ENCODE peak calls at places on chromosomes 11 and 22, in four cellular contexts. S is fibroblast of lung, R is endothelial cell of umbilical vein, A is GM23338. J is an unnamed sample. For H4K20me1, the result is how much of the 10 kb centered on the place peaks cover.

GRCh38 chr11:59574467-59574866 is 41.1 kb downstream of the OSBP start:
- DNase-seq in R (peak), S (peak), A (no peak), J (no peak)

GRCh38 chr11:41459602-41460405 is at the start of gene LRRC4C:
- DNase-seq in A (peak), S (no peak), R (no peak), J (no peak)

GRCh38 chr22:41382098-41382578 is 396 bp downstream of the TEF start:
- DNase-seq in S (peak), R (no peak), A (peak), J (peak)

GRCh38 chr11:76662656-76663460 is 7.7 kb downstream of the LRRC32 start:
- DNase-seq in R (no peak), A (no peak), S (no peak), J (no peak)

GRCh38 chr22:32622004-32622761 is 147.6 kb downstream of the FBXO7 start:
- DNase-seq in R (no peak), S (peak), A (peak), J (peak)

GRCh38 chr22:23684051-23684450 is 6.8 kb upstream of the RGL4 start:
- DNase-seq in R (no peak), A (no peak), S (no peak), J (no peak)

GRCh38 chr22:44085743-44086741 is 61.9 kb downstream of the PARVB start:
- DNase-seq in S (peak), A (peak), R (peak), J (peak)

GRCh38 chr11:26227311-26227710 is 104.6 kb upstream of the ANO3 start:
- DNase-seq in R (peak), S (peak), A (peak), J (peak)

GRCh38 chr11:74686792-74687191 is 44.4 kb downstream of the CHRDL2 start:
- DNase-seq in S (peak), R (no peak), A (no peak), J (no peak)

GRCh38 chr11:128318856-128319474 is 268.4 kb downstream of the ETS1 start:
- DNase-seq in R (peak), S (no peak), A (no peak), J (no peak)

GRCh38 chr11:119284344-119285157 is 32.4 kb downstream of the MCAM start:
- DNase-seq in A (peak), R (peak), S (peak), J (peak)

GRCh38 chr11:121426476-121427454 is 25.3 kb upstream of the SORL1 start:
- DNase-seq in R (no peak), A (peak), S (no peak), J (peak)

GRCh38 chr11:109654091-109654490 is 232.1 kb downstream of the C11orf87 start:
- DNase-seq in S (no peak), R (no peak), A (no peak), J (no peak)

GRCh38 chr22:23306438-23306921 is 126.2 kb downstream of the BCR start:
- DNase-seq in A (no peak), R (peak), S (peak), J (no peak)

GRCh38 chr22:19962246-19962908 is 20.8 kb upstream of the TXNRD2 start:
- DNase-seq in A (peak), S (peak), R (peak), J (peak)

GRCh38 chr11:62013266-62014157 is 46.1 kb upstream of the FTH1 start:
- DNase-seq in A (no peak), S (no peak), R (no peak), J (no peak)

GRCh38 chr11:10181811-10182210 is 112.2 kb downstream of the SBF2 start:
- DNase-seq in A (peak), R (peak), S (peak), J (peak)

GRCh38 chr22:30582788-30583575 is 8.5 kb upstream of the GAL3ST1 start:
- DNase-seq in R (peak), A (no peak), S (no peak), J (no peak)

GRCh38 chr11:130674686-130675085 is 226.2 kb downstream of the ADAMTS15 start:
- DNase-seq in R (no peak), A (no peak), S (no peak), J (no peak)

GRCh38 chr22:48490513-48491411 is 1336.9 kb downstream of the BRD1 start:
- DNase-seq in S (no peak), A (no peak), R (no peak), J (peak)

GRCh38 chr11:20156280-20156875 is 3.9 kb downstream of the DBX1 start:
- DNase-seq in R (no peak), S (no peak), A (peak), J (no peak)

GRCh38 chr11:20155683-20156279 is 4.5 kb downstream of the DBX1 start:
- DNase-seq in S (no peak), A (peak), R (no peak), J (no peak)

GRCh38 chr11:20158597-20159257 is 1.5 kb downstream of the DBX1 start:
- DNase-seq in A (peak), S (peak), R (peak), J (peak)

GRCh38 chr11:20156876-20157613 is 3.2 kb downstream of the DBX1 start:
- DNase-seq in A (peak), S (no peak), R (no peak), J (no peak)

DNA sequence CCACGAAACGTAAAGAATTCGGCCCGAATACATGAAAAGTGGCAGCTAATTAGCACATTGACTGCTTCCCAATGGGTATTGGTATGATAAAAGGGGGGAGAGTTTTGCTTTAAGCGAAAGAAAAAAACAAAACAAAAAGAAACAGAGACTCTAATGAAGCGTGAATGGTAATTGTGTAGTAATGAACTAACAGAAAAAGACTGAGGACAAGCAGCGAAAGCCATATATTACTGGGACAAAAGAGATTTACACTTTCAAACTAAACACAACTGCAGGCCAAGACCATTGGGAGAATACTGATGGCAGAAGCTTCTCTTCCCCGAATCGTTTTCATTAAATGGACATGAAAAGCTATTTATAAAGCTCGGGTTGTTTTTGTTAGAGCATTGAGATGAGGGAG is 2.5 kb downstream of the DBX1 start:
- DNase-seq in A (peak), S (no peak), R (no peak), J (no peak)
- TF ChIP-seq EZH2 in A (peak), S (no peak), R (no peak), J (peak)

GRCh38 chr11:937853-938261 is 12.2 kb downstream of the AP2A2 start:
- DNase-seq in A (no peak), R (no peak), S (no peak), J (peak)
- H4K20me1 ChIP-seq in A (under half), R (under half), S (under half), J (under half)

GRCh38 chr11:27698872-27699241 is 1.4 kb downstream of the BDNF start:
- DNase-seq in A (peak), R (peak), S (peak), J (peak)

GRCh38 chr11:27699242-27699925 is 871 bp downstream of the BDNF start:
- DNase-seq in S (peak), R (peak), A (peak), J (peak)

GRCh38 chr11:27699926-27700350 is 317 bp downstream of the BDNF start:
- DNase-seq in S (no peak), A (peak), R (no peak), J (no peak)

GRCh38 chr11:27701262-27702105 is 1.2 kb upstream of the BDNF start:
- DNase-seq in R (peak), A (peak), S (peak), J (peak)

DNA sequence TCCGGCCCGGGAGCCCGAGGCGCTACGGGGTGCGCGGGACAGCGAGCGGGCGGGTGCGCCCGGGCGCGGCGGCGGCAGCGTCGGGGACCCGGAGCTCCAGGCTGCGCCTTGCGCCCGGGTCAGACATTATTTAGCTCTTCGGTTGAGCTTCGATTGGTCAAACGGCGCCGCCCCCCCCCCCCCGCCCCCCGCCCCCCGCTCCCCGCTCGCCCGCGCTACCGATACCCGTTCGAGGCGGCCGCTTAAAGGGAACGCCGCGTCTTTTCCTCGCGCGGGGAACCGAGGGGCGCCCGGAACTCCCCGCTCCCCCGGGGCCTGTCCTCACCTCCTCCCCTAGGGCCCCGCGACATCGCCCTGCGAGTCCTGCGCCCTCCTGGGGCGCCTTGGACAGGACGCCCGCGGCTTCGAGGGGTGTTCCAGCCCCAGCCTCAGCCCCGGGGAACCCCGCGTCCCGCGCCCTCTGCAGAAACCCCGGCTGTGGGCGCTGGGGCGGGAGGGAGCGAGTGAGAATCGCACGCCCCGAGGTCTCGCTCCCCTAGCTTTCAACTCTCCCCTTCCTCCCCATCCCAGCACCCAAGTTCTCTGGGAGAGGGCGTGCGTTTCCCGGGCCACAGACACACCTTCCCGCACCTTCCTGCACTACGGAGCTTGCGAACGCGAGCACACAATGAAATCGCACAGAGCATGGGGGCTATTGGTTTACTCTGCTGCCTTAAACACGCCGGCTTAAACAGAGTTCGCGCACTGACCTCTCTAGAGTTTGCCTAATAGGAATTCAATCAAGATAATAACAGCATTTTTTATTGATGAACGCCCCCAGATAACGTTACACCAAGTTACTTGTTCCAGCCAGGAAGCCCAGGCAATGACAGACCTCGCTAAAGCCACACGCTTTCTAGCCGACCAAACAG is at the start of gene BDNF:
- DNase-seq in A (peak), S (peak), R (peak), J (peak)
- TF ChIP-seq EZH2 in A (no peak), S (no peak), R (no peak), J (no peak)

DNA sequence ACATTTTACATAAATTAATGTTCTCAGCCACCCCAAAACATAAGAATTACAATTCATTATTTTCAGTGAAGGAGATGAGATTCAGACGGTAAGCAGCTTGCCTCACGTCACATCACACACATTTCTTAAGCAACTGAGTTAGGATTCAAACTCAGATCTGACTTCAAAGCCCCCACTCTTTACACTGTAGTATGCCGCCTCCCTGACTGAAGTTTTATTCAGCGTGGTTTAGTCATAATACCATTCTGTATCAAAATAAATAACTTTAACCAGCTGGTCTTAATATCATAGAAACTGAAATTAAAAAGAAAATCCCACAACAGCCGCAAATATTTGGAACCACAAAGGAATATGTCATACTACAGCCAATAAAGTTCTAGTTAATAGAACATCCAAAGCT is 334.7 kb downstream of the TTC28 start:
- DNase-seq in S (peak), A (no peak), R (no peak), J (no peak)
- H4K20me1 ChIP-seq in S (under half), A (under half), R (under half), J (under half)

J was measured in hepatocyte.